ENCODE peak calls at places on chromosomes 1 and 21, in five cellular contexts. P, Z, B, N and Q are unnamed samples.

GRCh38 chr1:200253774-200254495 is 155.9 kb downstream of the ZNF281 start:
- DNase-seq in P (no peak), Z (no peak), B (peak; percentile 62), N (no peak), Q (no peak)

GRCh38 chr1:53462213-53462612 is 3.0 kb downstream of the DMRTB1 start:
- DNase-seq in P (no peak), Z (no peak), B (no peak), N (no peak), Q (no peak)

GRCh38 chr1:156705321-156705917 is at the start of gene CRABP2:
- DNase-seq in P (no peak), Z (peak; percentile 73), B (no peak), N (no peak), Q (no peak)

GRCh38 chr1:52629021-52629643 is 3.8 kb upstream of the SHISAL2A start:
- DNase-seq in P (no peak), Z (peak; percentile 49), B (no peak), N (peak; percentile 41), Q (no peak)

GRCh38 chr1:245956225-245956624 is 550.9 kb downstream of the SMYD3 start:
- DNase-seq in P (peak; percentile 34), Z (no peak), B (no peak), N (no peak), Q (no peak)

GRCh38 chr1:91844862-91845528 is 41.0 kb downstream of the TGFBR3 start:
- DNase-seq in P (no peak), Z (no peak), B (no peak), N (peak; percentile 87), Q (no peak)

GRCh38 chr1:78491311-78492071 is 717 bp downstream of the PTGFR start:
- DNase-seq in P (no peak), Z (peak; percentile 57), B (no peak), N (no peak), Q (no peak)

GRCh38 chr21:26170471-26171309 is at the start of gene APP:
- DNase-seq in P (peak; percentile 80), Z (peak; percentile 98), B (no peak), N (peak; percentile 31), Q (peak; percentile 75)

GRCh38 chr1:59484090-59484489 is 187.2 kb downstream of the FGGY start:
- DNase-seq in P (peak; percentile 13), Z (no peak), B (no peak), N (no peak), Q (no peak)

GRCh38 chr1:223052931-223053330 is 90.1 kb downstream of the TLR5 start:
- DNase-seq in P (no peak), Z (no peak), B (no peak), N (no peak), Q (no peak)

GRCh38 chr1:225476538-225476988 is 48.7 kb upstream of the LBR start:
- DNase-seq in P (no peak), Z (no peak), B (no peak), N (peak; percentile 34), Q (no peak)

GRCh38 chr1:77605246-77606026 is 77.0 kb downstream of the ZZZ3 start:
- DNase-seq in P (no peak), Z (no peak), B (no peak), N (no peak), Q (peak; percentile 83)

GRCh38 chr1:29969576-29969975 is 733.3 kb downstream of the PTPRU start:
- DNase-seq in P (no peak), Z (no peak), B (no peak), N (no peak), Q (no peak)

GRCh38 chr1:20848162-20848561 is 61.1 kb upstream of the HP1BP3 start:
- DNase-seq in P (no peak), Z (no peak), B (no peak), N (no peak), Q (no peak)

GRCh38 chr1:85815906-85816305 is 107.7 kb upstream of the ZNHIT6 start:
- DNase-seq in P (no peak), Z (no peak), B (no peak), N (no peak), Q (no peak)

GRCh38 chr1:98662354-98662665 is 789 bp downstream of the SNX7 start:
- DNase-seq in P (no peak), Z (no peak), B (no peak), N (no peak), Q (no peak)

GRCh38 chr21:37367301-37367757 is 756 bp downstream of the DYRK1A start:
- DNase-seq in P (no peak), Z (peak; percentile 66), B (no peak), N (no peak), Q (no peak)

GRCh38 chr1:54488831-54489626 is 59.0 kb upstream of the ACOT11 start:
- DNase-seq in P (peak; percentile 96), Z (peak; percentile 95), B (no peak), N (peak; percentile 58), Q (no peak)

GRCh38 chr1:7117599-7118281 is 332.5 kb downstream of the CAMTA1 start:
- DNase-seq in P (peak; percentile 19), Z (no peak), B (no peak), N (no peak), Q (no peak)

GRCh38 chr1:115643636-115644035 is 1.9 kb downstream of the VANGL1 start:
- DNase-seq in P (peak; percentile 37), Z (no peak), B (no peak), N (no peak), Q (no peak)

GRCh38 chr1:115643219-115643618 is 1.4 kb downstream of the VANGL1 start:
- DNase-seq in P (peak; percentile 44), Z (no peak), B (no peak), N (no peak), Q (no peak)

GRCh38 chr1:115641762-115642167 is at the start of gene VANGL1:
- DNase-seq in P (peak; percentile 90), Z (peak; percentile 91), B (no peak), N (peak; percentile 34), Q (peak; percentile 34)

GRCh38 chr1:115644109-115644508 is 2.3 kb downstream of the VANGL1 start:
- DNase-seq in P (no peak), Z (no peak), B (no peak), N (no peak), Q (no peak)

DNA sequence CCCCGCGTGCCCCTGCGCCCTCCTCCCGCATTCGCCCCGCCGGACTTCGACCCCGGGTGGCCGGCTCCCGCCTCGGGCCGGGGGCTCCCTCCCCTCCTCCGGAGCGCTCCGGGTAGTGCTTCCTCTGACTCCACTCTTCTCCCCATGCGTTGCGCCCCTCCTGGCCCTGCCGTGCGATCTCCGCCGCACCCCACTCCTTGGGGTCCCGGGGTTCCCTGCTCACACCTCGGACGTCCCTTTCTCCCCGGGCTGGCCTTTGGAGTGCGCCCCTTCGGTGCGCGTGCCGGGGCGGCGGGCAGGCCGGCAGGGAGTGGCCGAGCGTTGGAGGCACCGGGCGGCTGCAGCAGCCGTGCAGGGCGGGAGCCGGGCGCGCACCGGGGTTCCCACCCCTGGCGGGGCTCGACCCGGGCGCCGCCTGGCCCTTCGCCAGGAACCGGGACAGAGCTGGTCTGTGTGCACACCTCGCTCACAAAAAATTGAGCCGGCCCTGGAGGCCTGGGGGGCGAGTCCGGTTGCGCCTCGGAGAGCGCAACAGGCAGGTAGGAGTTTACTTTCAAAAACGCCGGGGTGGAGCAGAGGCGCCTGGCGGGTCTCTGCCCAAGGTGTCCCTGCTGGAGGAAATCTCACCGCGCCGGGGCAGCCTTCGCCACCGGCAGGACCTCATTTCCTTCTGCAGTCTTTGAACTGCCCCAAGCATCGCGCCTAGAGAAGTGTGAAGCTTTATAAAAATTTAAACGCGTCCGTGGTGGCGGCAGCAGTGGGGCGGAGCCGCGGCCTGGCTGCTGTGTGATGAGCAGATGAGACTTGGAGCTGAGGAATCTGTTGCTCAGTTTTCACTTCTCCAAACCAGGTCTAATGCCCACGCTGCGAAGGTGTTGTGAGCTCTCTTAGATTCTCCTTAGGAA is 650 bp downstream of the VANGL1 start:
- DNase-seq in P (peak; percentile 72), Z (peak; percentile 83), B (peak; percentile 28), N (peak; percentile 35), Q (peak; percentile 67)
- TF ChIP-seq CTCF in P (peak; percentile 27), Z (peak; percentile 14), B (peak; percentile 5), N (no peak), Q (no peak)

DNA sequence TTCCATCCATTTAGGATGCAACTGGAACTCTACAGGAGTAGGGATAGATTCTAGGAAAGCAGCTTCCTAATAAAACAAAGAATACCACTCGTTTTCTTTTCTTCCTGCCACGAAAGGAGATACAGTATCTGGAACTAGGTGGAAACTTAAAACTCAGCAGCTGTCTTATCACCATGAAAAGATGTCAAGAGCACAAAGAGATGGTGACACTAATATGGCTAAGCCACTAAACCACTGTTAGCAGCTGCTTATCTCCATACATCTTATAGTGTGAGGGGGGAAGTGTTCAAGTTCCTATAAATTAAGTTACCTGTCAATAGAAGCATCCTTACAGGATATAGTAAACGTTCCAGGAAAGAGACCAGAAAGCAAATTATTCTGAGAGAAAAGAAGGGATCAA is 162.5 kb downstream of the TYW3 start:
- DNase-seq in P (no peak), Z (no peak), B (no peak), N (no peak), Q (no peak)
- TF ChIP-seq GABPA in P (no peak), Z (no peak), B (no peak), N (no peak), Q (no peak)

GRCh38 chr1:22104865-22105437 is 37.9 kb downstream of the WNT4 start:
- DNase-seq in P (no peak), Z (no peak), B (no peak), N (no peak), Q (no peak)

GRCh38 chr1:22108343-22109135 is 34.4 kb downstream of the WNT4 start:
- DNase-seq in P (no peak), Z (peak; percentile 57), B (no peak), N (no peak), Q (no peak)

GRCh38 chr1:22110016-22110415 is 32.9 kb downstream of the WNT4 start:
- DNase-seq in P (no peak), Z (no peak), B (no peak), N (no peak), Q (no peak)

GRCh38 chr1:22105611-22106207 is 37.2 kb downstream of the WNT4 start:
- DNase-seq in P (peak; percentile 67), Z (peak; percentile 64), B (no peak), N (peak; percentile 44), Q (peak; percentile 32)

DNA sequence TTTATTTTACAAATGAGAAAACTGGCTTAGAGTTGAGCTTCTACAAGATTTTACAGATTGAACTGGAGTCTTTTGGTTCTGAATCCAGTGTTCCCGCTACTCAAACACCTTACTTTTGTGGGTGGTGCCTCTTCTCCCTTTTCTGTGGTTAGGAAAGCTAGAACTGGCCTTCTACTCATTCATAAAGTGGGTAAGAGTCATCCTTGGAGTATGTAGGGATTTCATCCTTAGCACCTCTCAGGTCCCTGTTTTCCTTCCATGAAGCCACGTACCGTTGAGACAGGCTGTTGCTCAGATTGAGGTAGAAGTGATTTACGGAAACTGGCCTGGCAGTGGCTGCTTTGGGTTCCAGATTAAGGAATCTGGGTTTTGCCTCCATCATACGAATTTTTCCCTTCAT is 35.8 kb downstream of the WNT4 start:
- DNase-seq in P (no peak), Z (no peak), B (no peak), N (no peak), Q (no peak)
- TF ChIP-seq REST in P (no peak), Z (no peak), B (no peak), N (no peak), Q (no peak)

GRCh38 chr1:188672153-188672552 is 1805.5 kb downstream of the BRINP3 start:
- DNase-seq in P (no peak), Z (no peak), B (no peak), N (no peak), Q (no peak)

GRCh38 chr1:188669715-188670114 is 1807.9 kb downstream of the BRINP3 start:
- DNase-seq in P (no peak), Z (no peak), B (no peak), N (no peak), Q (no peak)

GRCh38 chr1:188665477-188665876 is 1812.2 kb downstream of the BRINP3 start:
- DNase-seq in P (no peak), Z (no peak), B (no peak), N (no peak), Q (no peak)

GRCh38 chr1:188670837-188671236 is 1806.8 kb downstream of the BRINP3 start:
- DNase-seq in P (no peak), Z (no peak), B (no peak), N (peak; percentile 4), Q (no peak)

GRCh38 chr1:188668083-188668482 is 1809.6 kb downstream of the BRINP3 start:
- DNase-seq in P (no peak), Z (no peak), B (no peak), N (peak; percentile 1), Q (no peak)
- TF ChIP-seq CTCF in P (no peak), Z (peak; percentile 27), B (peak; percentile 2), N (no peak), Q (no peak)